ENCODE peak calls at places on chromosome 5, in nine cellular contexts. T, I, W, J, K, P, F, L and C are unnamed samples.
A peak's percentile ranks its signal among the peaks of the same experiment; 100 is the strongest.

GRCh38 chr5:116944171-116944570 is 369.5 kb upstream of the SEMA6A start:
- DNase-seq in T (no peak), W (no peak), F (no peak), L (no peak), I (no peak), J (no peak), P (peak; percentile 75), K (peak; percentile 17), C (no peak)

GRCh38 chr5:97498657-97499056 is 315.6 kb upstream of the RIOK2 start:
- DNase-seq in L (no peak), P (no peak), J (no peak), F (no peak), K (no peak), T (no peak), I (no peak), W (no peak), C (no peak)

GRCh38 chr5:166349036-166349435 is 1942.4 kb upstream of the WWC1 start:
- DNase-seq in J (no peak), I (no peak), P (no peak), W (no peak), K (no peak), F (no peak), T (no peak), L (no peak), C (no peak)

GRCh38 chr5:34043099-34043876 is at the start of gene C1QTNF3:
- DNase-seq in J (peak; percentile 40), K (no peak), W (peak; percentile 9), P (no peak), F (no peak), L (peak; percentile 46), I (no peak), T (no peak), C (no peak)

GRCh38 chr5:51657340-51658240 is 274.3 kb downstream of the ISL1 start:
- DNase-seq in L (no peak), J (no peak), F (no peak), I (no peak), W (no peak), K (peak; percentile 52), T (no peak), P (no peak), C (no peak)

GRCh38 chr5:32098806-32099435 is 75.2 kb downstream of the GOLPH3 start:
- DNase-seq in T (no peak), J (no peak), I (no peak), W (no peak), P (no peak), F (no peak), K (no peak), L (no peak), C (no peak)

GRCh38 chr5:111075520-111075919 is 4.0 kb downstream of the TSLP start:
- DNase-seq in W (peak; percentile 70), F (peak; percentile 87), K (peak; percentile 90), P (no peak), T (no peak), L (no peak), I (no peak), J (no peak), C (peak; percentile 81)

GRCh38 chr5:149383399-149383798 is 4.3 kb upstream of the IL17B start:
- DNase-seq in F (no peak), P (no peak), J (peak; percentile 63), L (no peak), W (no peak), K (no peak), I (no peak), T (peak; percentile 52), C (no peak)

GRCh38 chr5:82620957-82621600 is 342.9 kb upstream of the RPS23 start:
- DNase-seq in W (peak; percentile 41), J (no peak), T (no peak), P (no peak), K (peak; percentile 9), I (no peak), L (no peak), F (no peak), C (no peak)

GRCh38 chr5:93621340-93621872 is 38.4 kb downstream of the NR2F1 start:
- DNase-seq in T (peak; percentile 83), W (no peak), I (peak; percentile 82), P (peak; percentile 89), J (peak; percentile 84), K (no peak), L (peak; percentile 81), F (no peak), C (no peak)

GRCh38 chr5:180281706-180282105 is 10.2 kb downstream of the MAPK9 start:
- DNase-seq in J (no peak), T (no peak), F (no peak), K (no peak), I (no peak), W (no peak), L (no peak), P (no peak), C (no peak)

GRCh38 chr5:24819841-24820240 is 175.1 kb upstream of the CDH10 start:
- DNase-seq in J (no peak), T (no peak), P (no peak), W (no peak), I (no peak), F (no peak), K (peak; percentile 43), L (no peak), C (no peak)

GRCh38 chr5:63805151-63805550 is 157.1 kb downstream of the HTR1A start:
- DNase-seq in W (no peak), T (no peak), L (no peak), J (no peak), I (no peak), K (no peak), F (no peak), P (no peak), C (no peak)

GRCh38 chr5:36389245-36389644 is 87.5 kb upstream of the RANBP3L start:
- DNase-seq in W (no peak), I (no peak), F (no peak), L (no peak), K (no peak), J (no peak), P (no peak), T (no peak), C (no peak)

GRCh38 chr5:79873216-79873615 is 117.8 kb downstream of the MTX3 start:
- DNase-seq in T (no peak), I (no peak), L (no peak), J (no peak), P (no peak), F (no peak), W (no peak), K (no peak), C (no peak)

GRCh38 chr5:79876510-79876909 is 114.6 kb downstream of the MTX3 start:
- DNase-seq in W (no peak), I (no peak), K (no peak), T (no peak), J (no peak), L (no peak), P (no peak), F (no peak), C (no peak)

GRCh38 chr5:79878131-79878630 is 112.9 kb downstream of the MTX3 start:
- DNase-seq in L (no peak), W (no peak), K (no peak), J (no peak), I (no peak), T (no peak), F (no peak), P (no peak), C (no peak)

GRCh38 chr5:79875230-79875629 is 115.8 kb downstream of the MTX3 start:
- DNase-seq in P (no peak), W (no peak), J (no peak), F (no peak), T (peak; percentile 35), K (no peak), L (no peak), I (peak; percentile 69), C (no peak)

GRCh38 chr5:79878721-79879336 is 112.2 kb downstream of the MTX3 start:
- DNase-seq in J (no peak), F (no peak), K (peak; percentile 34), P (peak; percentile 89), T (no peak), W (no peak), I (no peak), L (no peak), C (no peak)
- TF ChIP-seq CTCF in J (no peak), F (peak; percentile 49), K (peak; percentile 27), P (peak; percentile 83), T (peak; percentile 19), W (peak; percentile 27), I (peak; percentile 8), L (peak; percentile 22), C (peak; percentile 29)

DNA sequence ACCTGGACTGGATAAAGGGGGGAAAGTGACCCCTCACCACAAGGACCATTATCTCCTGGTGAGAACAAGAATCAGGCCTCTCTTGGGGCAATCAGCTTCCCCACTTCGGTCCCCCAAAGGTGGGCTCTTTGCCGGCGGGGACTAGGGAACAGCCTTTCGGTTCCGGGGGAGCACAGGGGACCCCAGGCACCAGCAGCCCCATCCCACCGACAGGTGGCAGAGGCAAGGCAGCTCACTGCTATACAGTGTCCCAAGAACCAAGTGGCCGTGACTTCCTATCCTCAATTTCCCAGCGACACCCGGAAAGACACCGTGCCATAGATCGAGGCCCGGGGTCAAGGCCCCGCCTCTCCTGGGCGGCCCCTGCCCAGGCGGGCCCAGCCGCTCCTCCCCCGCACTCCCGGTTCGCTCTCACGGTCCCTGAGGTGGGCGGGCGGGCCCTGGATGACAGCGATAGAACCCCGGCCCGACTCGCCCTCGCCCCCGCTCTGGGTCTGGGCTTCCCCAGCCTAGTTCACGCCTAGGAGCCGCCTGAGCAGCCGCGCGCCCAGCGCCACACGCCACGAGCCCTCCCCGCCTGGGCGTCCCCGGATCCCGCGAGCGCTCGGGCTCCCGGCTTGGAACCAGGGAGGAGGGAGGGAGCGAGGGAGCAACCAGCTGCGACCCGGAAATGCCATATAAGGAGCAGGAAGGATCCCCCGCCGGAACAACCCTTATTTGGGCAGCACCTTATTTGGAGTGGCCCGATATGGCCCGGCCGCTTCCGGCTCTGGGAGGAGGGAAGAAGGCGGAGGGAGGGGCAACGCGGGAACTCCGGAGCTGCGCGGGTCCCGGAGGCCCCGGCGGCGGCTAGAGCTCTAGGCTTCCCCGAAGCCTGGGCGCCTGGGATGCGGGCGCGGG is 641 bp upstream of the EGR1 start:
- DNase-seq in K (peak; percentile 100), W (peak; percentile 98), T (peak; percentile 91), I (peak; percentile 98), L (peak; percentile 94), J (peak; percentile 96), F (peak; percentile 97), P (peak; percentile 99), C (peak; percentile 98)
- TF ChIP-seq CTCF in K (peak; percentile 21), W (no peak), T (no peak), I (no peak), L (peak; percentile 32), J (no peak), F (no peak), P (peak; percentile 35), C (no peak)

DNA sequence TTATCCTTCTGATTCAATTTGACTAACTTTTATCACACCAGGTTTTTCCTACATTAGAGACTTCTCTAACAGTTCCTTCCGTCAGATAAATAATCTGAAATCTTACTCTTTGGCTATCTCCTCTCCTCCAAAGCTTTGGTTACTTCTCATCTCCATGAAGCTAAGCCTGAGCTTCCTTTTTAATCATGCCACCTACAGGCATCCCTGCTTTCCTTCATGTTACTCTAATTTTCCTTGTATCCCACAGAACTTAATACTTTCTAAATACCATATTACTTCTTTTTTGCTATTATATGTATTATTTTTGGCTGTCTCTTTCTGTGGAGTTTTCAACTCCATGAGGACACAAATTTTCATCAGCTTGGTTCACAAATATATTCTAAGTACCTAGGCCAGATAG is 49.7 kb downstream of the C9 start:
- DNase-seq in F (no peak), J (no peak), L (no peak), T (no peak), I (no peak), K (no peak), W (no peak), P (no peak), C (no peak)
- TF ChIP-seq CTCF in F (peak; percentile 19), J (no peak), L (no peak), T (no peak), I (no peak), K (no peak), W (no peak), P (peak; percentile 51), C (no peak)

GRCh38 chr5:145811834-145812625 is 23.1 kb downstream of the PRELID2 start:
- DNase-seq in P (no peak), K (peak; percentile 60), J (no peak), F (no peak), W (no peak), L (no peak), I (no peak), T (no peak), C (peak; percentile 27)
- TF ChIP-seq CTCF in P (peak; percentile 72), K (peak; percentile 45), J (no peak), F (peak; percentile 35), W (peak; percentile 26), L (no peak), I (no peak), T (peak; percentile 38), C (peak; percentile 41)